ENCODE peak calls at places on chromosomes 6 and 20, in ten cellular contexts. U is heart left ventricle, F is OCI-LY7, D is endodermal cell, W is HCT116, H is GM23338, A is IMR-90, V is PC-9, M is Panc1, R is psoas muscle. J is an unnamed sample.

GRCh38 chr6:36757943-36758508 is 60.4 kb downstream of the RAB44 start:
- DNase-seq in U (no peak), F (no peak), D (no peak), W (no peak), H (no peak), A (no peak), V (no peak), M (no peak), R (no peak), J (no peak)

GRCh38 chr6:79634491-79634890 is 3.4 kb downstream of the SH3BGRL2 start:
- DNase-seq in U (no peak), F (no peak), D (no peak), W (no peak), H (no peak), A (no peak), V (no peak), M (no peak), R (no peak), J (no peak)

GRCh38 chr20:50515471-50516106 is 5.4 kb downstream of the PTPN1 start:
- DNase-seq in U (no peak), F (no peak), D (no peak), W (no peak), H (no peak), A (no peak), V (no peak), M (no peak), R (no peak), J (no peak)

GRCh38 chr6:134347916-134348805 is 30.2 kb upstream of the SGK1 start:
- DNase-seq in U (peak; percentile 45), F (no peak), D (no peak), W (no peak), H (no peak), A (peak; percentile 96), V (no peak), M (peak; percentile 81), R (peak; percentile 72), J (no peak)

GRCh38 chr6:33320315-33321181 is 3.0 kb upstream of the ZBTB22 start:
- DNase-seq in U (peak; percentile 68), F (no peak), D (no peak), W (no peak), H (peak; percentile 41), A (peak; percentile 96), V (peak; percentile 42), M (no peak), R (peak; percentile 81), J (peak; percentile 62)

GRCh38 chr6:73984851-73985250 is 288.8 kb downstream of the CD109 start:
- DNase-seq in U (no peak), F (no peak), D (no peak), W (no peak), H (no peak), A (no peak), V (no peak), M (no peak), R (no peak), J (no peak)

GRCh38 chr6:149480502-149481280 is 4.1 kb downstream of the ZC3H12D start:
- DNase-seq in U (no peak), F (peak; percentile 59), D (no peak), W (no peak), H (no peak), A (no peak), V (no peak), M (no peak), R (no peak), J (no peak)

GRCh38 chr6:51019785-51020184 is 201.1 kb downstream of the TFAP2B start:
- DNase-seq in U (no peak), F (no peak), D (no peak), W (no peak), H (no peak), A (no peak), V (no peak), M (no peak), R (no peak), J (no peak)

GRCh38 chr6:50007821-50008220 is 14.0 kb downstream of the DEFB110 start:
- DNase-seq in U (no peak), F (no peak), D (no peak), W (no peak), H (no peak), A (peak; percentile 57), V (peak; percentile 43), M (peak; percentile 27), R (no peak), J (no peak)

DNA sequence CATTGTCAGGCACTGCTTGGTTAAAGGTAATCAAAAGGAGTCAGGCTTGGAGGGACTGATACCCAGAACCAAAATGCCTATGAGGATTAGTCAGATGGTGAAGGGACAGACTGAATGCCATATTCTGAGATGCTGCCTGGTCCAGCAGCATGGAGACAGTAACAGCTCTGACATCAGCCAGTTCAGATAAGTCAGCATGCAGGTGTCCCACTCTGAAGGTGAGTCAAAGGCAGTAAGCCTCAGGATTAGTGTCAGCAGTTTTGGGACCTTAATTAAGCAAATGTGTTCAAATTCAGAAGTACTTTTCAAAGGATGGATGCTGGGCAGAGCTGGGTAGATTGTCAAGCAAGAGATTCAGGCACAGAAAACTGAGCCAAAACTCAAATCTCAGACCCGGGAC is 198.4 kb downstream of the RPS12 start:
- DNase-seq in U (no peak), F (no peak), D (no peak), W (no peak), H (no peak), A (no peak), V (no peak), M (no peak), R (no peak), J (no peak)
- H3K4me3 ChIP-seq in U (no peak overlapping the region), F (no peak overlapping the region), D (no peak overlapping the region), W (no peak overlapping the region), H (no peak overlapping the region), A (no peak overlapping the region), V (no peak overlapping the region), M (no peak overlapping the region), R (no peak overlapping the region), J (no peak overlapping the region)

GRCh38 chr6:166957805-166958076 is 1.4 kb upstream of the RNASET2 start:
- DNase-seq in U (no peak), F (peak; percentile 29), D (no peak), W (no peak), H (peak; percentile 25), A (no peak), V (no peak), M (no peak), R (no peak), J (no peak)

GRCh38 chr6:166959906-166960608 is 3.7 kb upstream of the RNASET2 start:
- DNase-seq in U (no peak), F (no peak), D (no peak), W (no peak), H (no peak), A (no peak), V (no peak), M (no peak), R (no peak), J (no peak)

GRCh38 chr6:166957087-166957804 is 896 bp upstream of the RNASET2 start:
- DNase-seq in U (peak; percentile 70), F (peak; percentile 59), D (peak; percentile 79), W (no peak), H (peak; percentile 52), A (no peak), V (no peak), M (no peak), R (peak; percentile 66), J (peak; percentile 87)

GRCh38 chr6:166960609-166960978 is 4.2 kb upstream of the RNASET2 start:
- DNase-seq in U (no peak), F (no peak), D (no peak), W (no peak), H (no peak), A (no peak), V (no peak), M (no peak), R (no peak), J (no peak)

DNA sequence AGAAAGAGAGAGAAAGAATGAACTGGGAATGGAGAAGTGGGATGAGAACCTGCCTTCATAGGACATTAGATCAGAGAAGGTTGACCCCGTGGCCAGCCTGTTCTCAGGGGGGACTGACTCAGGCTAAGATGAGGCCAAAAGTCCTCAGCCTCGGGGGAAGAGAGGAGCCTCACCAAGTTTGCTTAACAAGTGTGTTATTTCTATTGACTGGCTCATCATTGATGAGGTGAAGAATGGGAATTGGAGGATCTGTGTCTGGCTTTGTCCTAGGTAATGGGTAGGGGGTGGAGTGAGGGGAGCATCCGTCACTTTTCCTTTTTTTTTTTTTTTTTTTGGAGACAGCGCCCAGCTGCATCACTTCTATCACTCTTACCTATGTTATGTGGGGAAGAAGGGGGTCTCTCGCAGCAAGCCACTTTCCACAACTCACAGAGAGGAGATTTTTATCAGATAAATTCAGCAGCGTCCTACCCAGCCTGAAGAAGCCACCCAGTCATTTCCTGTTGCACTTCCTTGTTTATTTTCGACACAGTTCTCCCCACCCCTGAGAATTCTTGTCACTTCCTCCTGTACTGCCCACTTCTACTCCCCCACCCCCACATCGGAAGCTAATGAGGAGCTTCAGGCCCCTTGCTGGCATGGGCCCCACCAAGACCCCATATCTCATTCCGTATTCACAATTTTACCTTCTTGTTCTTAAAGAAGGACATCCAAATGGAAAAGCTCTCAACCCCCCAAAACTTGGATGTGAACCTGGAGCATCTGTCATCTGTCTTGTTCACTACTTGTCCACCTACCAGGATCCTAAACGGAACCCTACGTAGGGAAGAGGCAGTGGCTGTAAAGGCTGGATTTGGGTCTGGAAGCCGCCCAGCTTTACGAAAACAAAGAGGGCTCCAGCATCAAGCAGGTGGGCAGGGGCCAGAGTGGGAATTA is 2.8 kb upstream of the RNASET2 start:
- DNase-seq in U (no peak), F (peak; percentile 85), D (no peak), W (no peak), H (no peak), A (no peak), V (no peak), M (no peak), R (no peak), J (peak; percentile 71)
- H3K4me1 ChIP-seq in U (peaks cover 31% of the 10 kb centered on the region), F (peaks cover 47% of the 10 kb centered on the region), D (no peaks in the 10 kb centered on the region), W (peaks cover 16% of the 10 kb centered on the region), H (peaks cover 12% of the 10 kb centered on the region), A (peaks cover 10% of the 10 kb centered on the region), V (no peaks in the 10 kb centered on the region), M (peaks cover 7% of the 10 kb centered on the region), R (peaks cover 4% of the 10 kb centered on the region), J (peaks cover 12% of the 10 kb centered on the region)

GRCh38 chr20:4740774-4741431 is 19.2 kb downstream of the PRND start:
- DNase-seq in U (no peak), F (peak; percentile 65), D (peak; percentile 94), W (peak; percentile 32), H (peak; percentile 91), A (peak; percentile 38), V (no peak), M (no peak), R (no peak), J (no peak)
- TF ChIP-seq CTCF in U (peak; percentile 86), F (peak; percentile 96), D (peak; percentile 86), W (peak; percentile 93), H (peak; percentile 85), A (peak; percentile 61), V (peak; percentile 90), M (peak; percentile 91), R (peak; percentile 53), J (peak; percentile 68)

DNA sequence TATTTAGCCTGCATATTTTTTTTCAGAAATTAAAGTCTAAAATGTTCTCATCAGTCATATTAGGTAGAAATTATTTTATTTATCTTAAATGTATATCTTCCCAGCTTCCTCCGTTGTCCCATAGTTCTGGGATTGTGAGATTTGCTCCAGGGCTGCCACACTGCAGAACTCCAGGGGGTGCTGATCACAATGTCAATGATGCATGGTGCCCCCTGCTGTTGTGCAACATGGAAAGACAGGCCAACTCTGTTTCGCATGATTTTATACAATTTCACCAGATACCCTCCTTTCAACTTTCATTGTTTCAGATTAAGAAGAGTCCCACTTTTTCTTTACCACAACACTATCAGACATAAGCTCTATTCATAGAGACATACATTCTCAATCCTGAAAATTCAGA is 35.9 kb downstream of the ID4 start:
- DNase-seq in U (no peak), F (peak; percentile 18), D (no peak), W (no peak), H (peak; percentile 54), A (no peak), V (no peak), M (no peak), R (no peak), J (no peak)
- H3K4me3 ChIP-seq in U (no peak overlapping the region), F (no peak overlapping the region), D (no peak overlapping the region), W (no peak overlapping the region), H (no peak overlapping the region), A (no peak overlapping the region), V (no peak overlapping the region), M (no peak overlapping the region), R (no peak overlapping the region), J (no peak overlapping the region)

J was measured in mucosa of descending colon.